ENCODE peak calls at places on chromosomes 4 and X, in eight cellular contexts. O is sigmoid colon, M is mammary epithelial cell, T is cardiac muscle cell, U is heart right ventricle, E is psoas muscle, X is MM.1S, D is fibroblast of lung. L is an unnamed sample.

GRCh38 chrX:124217289-124218251 is 114.9 kb upstream of the TEX13D start:
- DNase-seq in T (no peak), X (peak; percentile 55), U (no peak), M (peak; percentile 83), D (no peak), E (no peak), O (no peak), L (peak; percentile 39)

GRCh38 chr4:136861081-136861480 is 671.2 kb downstream of the PCDH18 start:
- DNase-seq in D (peak; percentile 14), T (no peak), U (no peak), O (no peak), M (no peak), X (no peak), E (no peak), L (no peak)

GRCh38 chrX:41127476-41128192 is 42.4 kb downstream of the USP9X start:
- DNase-seq in O (no peak), D (no peak), U (no peak), M (no peak), E (no peak), T (no peak), X (peak; percentile 28), L (no peak)

GRCh38 chr4:86582453-86582852 is 11.7 kb upstream of the PTPN13 start:
- DNase-seq in E (no peak), M (peak; percentile 40), D (peak; percentile 8), U (no peak), O (no peak), T (no peak), X (no peak), L (no peak)

GRCh38 chrX:22577181-22577580 is 304.5 kb downstream of the CBLL2 start:
- DNase-seq in U (no peak), O (no peak), X (no peak), T (no peak), D (peak; percentile 56), E (no peak), M (peak; percentile 74), L (no peak)

GRCh38 chr4:139461022-139461421 is 7.1 kb downstream of the RAB33B start:
- DNase-seq in U (no peak), X (no peak), O (no peak), T (peak; percentile 2), E (no peak), M (no peak), D (no peak), L (no peak)

GRCh38 chr4:8472689-8473197 is 32.2 kb downstream of the TRMT44 start:
- DNase-seq in E (no peak), U (peak; percentile 41), O (peak; percentile 86), M (no peak), X (no peak), D (peak; percentile 96), T (no peak), L (no peak)

GRCh38 chrX:149950681-149951080 is 12.4 kb upstream of the EOLA2 start:
- DNase-seq in D (peak; percentile 72), E (no peak), X (peak; percentile 24), M (peak; percentile 19), T (peak; percentile 20), U (no peak), O (no peak), L (no peak)

GRCh38 chr4:149161247-149161646 is 654.4 kb downstream of the IQCM start:
- DNase-seq in O (no peak), T (no peak), U (no peak), X (no peak), E (no peak), M (no peak), D (peak; percentile 41), L (no peak)

GRCh38 chr4:77699731-77700210 is 94.2 kb downstream of the CXCL13 start:
- DNase-seq in E (no peak), D (peak; percentile 96), M (peak; percentile 80), U (no peak), T (peak; percentile 71), O (no peak), X (no peak), L (no peak)

GRCh38 chrX:68808686-68809357 is 20.0 kb upstream of the EFNB1 start:
- DNase-seq in U (peak; percentile 25), X (no peak), M (no peak), O (no peak), T (peak; percentile 58), E (peak; percentile 57), D (no peak), L (no peak)

GRCh38 chr4:112942077-112942476 is 107.4 kb upstream of the ANK2 start:
- DNase-seq in O (no peak), E (no peak), D (no peak), X (no peak), M (no peak), T (no peak), U (no peak), L (no peak)

GRCh38 chr4:6771229-6771671 is 11.3 kb upstream of the KIAA0232 start:
- DNase-seq in T (no peak), X (no peak), E (peak; percentile 96), U (peak; percentile 81), O (peak; percentile 52), D (peak; percentile 30), M (peak; percentile 56), L (no peak)

GRCh38 chr4:72375050-72375736 is 193.8 kb downstream of the ADAMTS3 start:
- DNase-seq in M (peak; percentile 84), E (no peak), O (no peak), U (no peak), D (no peak), X (no peak), T (no peak), L (no peak)

DNA sequence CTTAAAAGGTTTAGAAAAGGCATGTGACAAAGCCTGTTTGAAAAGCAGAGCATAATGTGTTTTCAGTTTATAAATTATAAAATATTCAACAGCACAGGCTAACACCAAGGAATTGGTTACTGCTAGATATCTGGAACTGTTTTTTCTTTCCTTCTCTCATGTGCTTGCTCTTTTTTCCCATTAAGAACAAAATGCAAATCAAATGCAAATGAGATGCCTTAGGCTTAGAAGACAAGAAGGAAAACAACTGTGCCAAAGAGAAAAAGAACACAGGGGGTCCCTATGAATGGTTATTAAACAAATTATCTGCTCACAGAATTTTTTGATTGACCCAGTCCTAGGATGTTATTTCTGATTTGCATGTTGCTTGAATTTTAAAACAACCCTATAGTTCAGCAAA is 351.6 kb upstream of the FAM241A start:
- DNase-seq in X (no peak), U (no peak), T (no peak), O (no peak), M (no peak), D (no peak), E (no peak), L (no peak)
- TF ChIP-seq CTCF in X (no peak), U (no peak), T (no peak), O (no peak), M (no peak), D (no peak), E (no peak), L (no peak)

DNA sequence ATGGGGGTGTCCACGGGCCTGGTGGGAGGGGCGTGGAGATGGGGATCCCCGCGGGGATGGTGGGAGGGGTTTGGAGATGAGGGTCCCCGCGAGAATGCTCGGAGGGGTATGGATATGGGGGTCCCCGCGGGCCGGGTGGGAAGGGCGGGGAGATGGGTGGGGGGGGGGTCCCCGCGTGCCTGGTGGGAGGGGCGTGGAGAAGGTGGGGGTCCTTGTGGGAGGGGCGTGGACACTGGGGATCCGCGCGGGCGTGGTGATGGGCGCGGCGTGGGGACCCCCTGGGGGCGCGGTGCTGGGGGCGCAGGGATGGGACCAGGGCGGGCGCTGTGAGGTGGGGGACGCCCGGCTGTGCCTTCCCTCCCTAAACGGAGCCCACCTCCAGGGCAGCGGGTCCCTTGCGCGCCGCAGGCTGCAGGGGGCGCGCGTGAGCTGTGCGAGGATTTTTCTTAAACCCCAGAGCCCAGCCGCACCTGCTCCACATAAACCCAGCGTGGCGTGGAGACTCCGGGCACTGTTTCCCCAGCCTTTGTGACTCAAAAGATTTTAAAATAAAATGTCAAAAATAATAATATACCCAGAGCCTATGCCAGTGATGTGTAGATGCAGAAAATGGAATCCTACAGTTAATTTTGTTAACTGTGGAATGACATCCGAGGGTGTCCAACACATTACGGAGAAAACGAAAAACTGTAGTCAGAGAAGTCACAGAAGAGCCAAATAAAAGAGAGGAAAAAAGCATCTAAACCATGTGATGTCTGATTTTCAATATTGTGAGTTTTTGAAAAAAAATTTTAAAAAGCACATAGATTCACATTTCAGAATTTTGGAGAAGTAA is 1.5 kb upstream of the ASMTL start:
- DNase-seq in U (peak; percentile 91), O (peak; percentile 91), T (peak; percentile 85), X (peak; percentile 81), D (peak; percentile 75), E (peak; percentile 90), M (peak; percentile 67), L (peak; percentile 93)
- H3K4me3 ChIP-seq in U (peak overlapping the region; percentile 57), O (peak overlapping the region; percentile 58), T (peak overlapping the region; percentile 21), X (peak overlapping the region; percentile 37), D (peak overlapping the region; percentile 70), E (peak overlapping the region; percentile 55), M (no peak overlapping the region), L (peak overlapping the region; percentile 66)

GRCh38 chr4:164359881-164360280 is 394.1 kb upstream of the SMIM31 start:
- DNase-seq in E (no peak), T (no peak), U (no peak), X (no peak), D (no peak), M (no peak), O (no peak), L (no peak)

GRCh38 chr4:164357957-164358356 is 396.0 kb upstream of the SMIM31 start:
- DNase-seq in E (no peak), O (no peak), M (peak; percentile 58), X (peak; percentile 10), U (no peak), D (peak; percentile 9), T (no peak), L (no peak)

GRCh38 chr4:164358400-164358799 is 395.5 kb upstream of the SMIM31 start:
- DNase-seq in E (no peak), U (no peak), D (no peak), X (peak; percentile 27), T (no peak), O (no peak), M (no peak), L (no peak)
- H3K36me3 ChIP-seq in E (no peaks in the 10 kb centered on the region), U (no peaks in the 10 kb centered on the region), D (no peaks in the 10 kb centered on the region), X (no peaks in the 10 kb centered on the region), T (no peaks in the 10 kb centered on the region), O (no peaks in the 10 kb centered on the region), M (no peaks in the 10 kb centered on the region), L (no peaks in the 10 kb centered on the region)

GRCh38 chr4:3452376-3452775 is 10.6 kb downstream of the HGFAC start:
- DNase-seq in E (peak; percentile 52), O (no peak), U (peak; percentile 8), X (no peak), T (peak; percentile 44), D (no peak), M (no peak), L (no peak)
- TF ChIP-seq CTCF in E (peak; percentile 11), O (no peak), U (no peak), X (peak; percentile 38), T (peak; percentile 45), D (peak; percentile 32), M (peak; percentile 14), L (peak; percentile 41)

GRCh38 chrX:45806410-45807121 is 605.9 kb upstream of the DIPK2B start:
- DNase-seq in U (no peak), O (no peak), M (peak; percentile 69), D (peak; percentile 95), X (no peak), T (peak; percentile 40), E (no peak), L (peak; percentile 16)
- H3K4me3 ChIP-seq in U (peak overlapping the region; percentile 29), O (peak overlapping the region; percentile 37), M (no peak overlapping the region), D (peak overlapping the region; percentile 58), X (no peak overlapping the region), T (no peak overlapping the region), E (peak overlapping the region; percentile 39), L (no peak overlapping the region)

GRCh38 chrX:16666541-16666940 is 16.6 kb downstream of the S100G start:
- DNase-seq in M (no peak), T (no peak), E (no peak), D (no peak), X (no peak), O (no peak), U (no peak), L (no peak)
- H3K36me3 ChIP-seq in M (no peaks in the 10 kb centered on the region), T (peaks cover 25% of the 10 kb centered on the region), E (peaks cover 7% of the 10 kb centered on the region), D (no peaks in the 10 kb centered on the region), X (no peaks in the 10 kb centered on the region), O (no peaks in the 10 kb centered on the region), U (peaks cover 6% of the 10 kb centered on the region), L (no peaks in the 10 kb centered on the region)